ENCODE peak calls at places on chromosome X, in ten cellular contexts. P is CD4-positive, alpha-beta memory T cell; T is heart right ventricle; Q is activated CD4-positive, alpha-beta T cell treated with anti-CD3 and anti-CD28 coated beads, Interleukin-2, amount 50 U/mL, for 24 hours; I is neural crest cell; O is kidney; U is A673; C is stimulated activated CD4-positive, alpha-beta T cell treated with anti-CD3 and anti-CD28 coated beads, Interleukin-15, amount 100 ng/mL, for 48 hours; N is HFF-Myc; E is M059J. W is an unnamed sample.

GRCh38 chrX:119887721-119888425 is 7.8 kb upstream of the AKAP14 start:
- DNase-seq in Q (peak), N (no peak), T (peak), P (peak), O (peak), E (peak), C (peak), I (peak), U (peak), W (no peak)

GRCh38 chrX:14354541-14354940 is 174.8 kb upstream of the GLRA2 start:
- DNase-seq in N (no peak), I (no peak), P (no peak), Q (no peak), T (no peak), U (peak), E (peak), O (no peak), C (no peak), W (peak)

GRCh38 chrX:9519546-9520210 is 54.8 kb downstream of the TBL1X start:
- DNase-seq in I (no peak), C (no peak), P (no peak), E (no peak), N (no peak), T (no peak), O (no peak), U (no peak), Q (no peak), W (no peak)

GRCh38 chrX:24167719-24168472 is 18.4 kb downstream of the ZFX start:
- DNase-seq in Q (no peak), T (no peak), O (no peak), E (peak), C (no peak), I (no peak), N (no peak), U (peak), P (no peak), W (no peak)

GRCh38 chrX:107747596-107748161 is 27.9 kb downstream of the TSC22D3 start:
- DNase-seq in O (no peak), Q (no peak), U (peak), N (no peak), C (no peak), I (no peak), P (no peak), T (peak), E (peak), W (no peak)

GRCh38 chrX:44872319-44872816 is 620 bp upstream of the KDM6A start:
- DNase-seq in I (no peak), N (no peak), T (no peak), P (peak), O (peak), Q (no peak), U (peak), E (peak), C (peak), W (no peak)

GRCh38 chrX:105273326-105273725 is 52.8 kb upstream of the TEX13A start:
- DNase-seq in O (no peak), Q (no peak), C (no peak), P (no peak), N (no peak), I (no peak), E (no peak), U (no peak), T (no peak), W (no peak)

GRCh38 chrX:134764202-134764785 is 106.0 kb upstream of the PLAC1 start:
- DNase-seq in U (peak), P (no peak), Q (no peak), E (peak), O (no peak), N (no peak), C (no peak), T (no peak), I (no peak), W (no peak)

GRCh38 chrX:11010476-11010875 is 100.7 kb upstream of the HCCS start:
- DNase-seq in Q (no peak), E (no peak), U (no peak), O (no peak), N (no peak), I (no peak), T (no peak), P (no peak), C (no peak), W (no peak)

GRCh38 chrX:101219840-101220191 is 230 bp downstream of the DRP2 start:
- DNase-seq in N (no peak), T (no peak), C (no peak), U (no peak), I (no peak), O (no peak), E (peak), Q (no peak), P (no peak), W (no peak)

W was measured in BJ.